ENCODE peak calls at places on chromosomes 5 and 9, in six cellular contexts. U is HCT116, L is IMR-90, V is HepG2, I is GM12878, M is H1. B is an unnamed sample.
A peak's percentile ranks its signal among the peaks of the same experiment; 100 is the strongest.

GRCh38 chr5:124203308-124203707 is 543.1 kb downstream of the ZNF608 start:
- DNase-seq in V (no peak), L (no peak), U (no peak), I (no peak), M (no peak), B (no peak)

GRCh38 chr5:73867344-73868335 is 241.6 kb downstream of the ARHGEF28 start:
- DNase-seq in M (no peak), V (no peak), I (no peak), U (no peak), L (peak; percentile 68), B (peak; percentile 6)

GRCh38 chr5:141618030-141618803 is 583 bp downstream of the DIAPH1 start:
- DNase-seq in V (peak; percentile 63), L (peak; percentile 13), M (peak; percentile 76), U (peak; percentile 70), I (no peak), B (peak; percentile 78)

GRCh38 chr9:127976943-127977871 is 3.6 kb downstream of the EEIG1 start:
- DNase-seq in M (no peak), L (no peak), V (no peak), I (no peak), U (no peak), B (no peak)

GRCh38 chr5:45521067-45521466 is 175.1 kb downstream of the HCN1 start:
- DNase-seq in I (no peak), L (peak; percentile 1), U (peak; percentile 62), M (peak; percentile 78), V (peak; percentile 2), B (peak; percentile 0)

GRCh38 chr9:95091574-95091970 is 225.9 kb downstream of the FANCC start:
- DNase-seq in U (no peak), L (peak; percentile 53), V (no peak), I (no peak), M (no peak), B (peak; percentile 41)

GRCh38 chr9:95834281-95834907 is 41.1 kb upstream of the ERCC6L2 start:
- DNase-seq in V (no peak), I (no peak), L (peak; percentile 61), U (no peak), M (no peak), B (no peak)

GRCh38 chr9:105449081-105449480 is 1.2 kb downstream of the FSD1L start:
- DNase-seq in M (no peak), V (no peak), U (no peak), L (peak; percentile 49), I (no peak), B (no peak)

GRCh38 chr9:92590386-92590785 is 54.6 kb upstream of the ECM2 start:
- DNase-seq in V (no peak), M (no peak), U (no peak), I (no peak), L (peak; percentile 48), B (no peak)

GRCh38 chr9:136853596-136854112 is 1.5 kb downstream of the MAMDC4 start:
- DNase-seq in L (no peak), M (peak; percentile 45), U (no peak), I (no peak), V (no peak), B (no peak)

GRCh38 chr5:178357127-178357526 is 124.5 kb upstream of the PHYKPL start:
- DNase-seq in I (no peak), M (peak; percentile 82), V (no peak), L (no peak), U (no peak), B (no peak)

GRCh38 chr5:89777758-89778157 is 631.8 kb downstream of the CETN3 start:
- DNase-seq in U (no peak), M (no peak), I (no peak), V (no peak), L (no peak), B (no peak)
- TF ChIP-seq CEBPB in U (no peak), M (no peak), I (no peak), V (no peak), L (no peak), B (no peak)

DNA sequence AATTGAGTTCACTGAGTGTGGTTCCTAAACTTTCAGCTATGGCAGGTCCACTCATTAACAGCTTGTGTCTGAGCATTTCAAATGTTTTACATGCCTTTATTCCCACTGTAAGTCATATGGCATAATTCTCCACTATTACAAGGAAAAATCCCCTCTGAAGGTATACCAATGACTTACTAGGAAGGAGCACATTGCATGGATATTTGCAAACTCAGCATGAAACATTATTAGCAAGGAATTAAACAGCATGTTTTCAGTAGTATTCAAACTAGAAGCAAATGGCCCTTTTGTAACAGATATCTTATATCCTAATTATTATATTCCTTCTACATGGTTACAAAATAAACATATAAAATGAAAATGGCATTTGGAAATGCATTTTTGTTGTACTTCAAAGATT is 566.4 kb upstream of the CCNG1 start:
- DNase-seq in V (no peak), U (no peak), I (no peak), L (no peak), M (no peak), B (no peak)
- TF ChIP-seq CEBPB in V (no peak), U (no peak), I (no peak), L (no peak), M (no peak), B (no peak)

GRCh38 chr5:37694867-37695266 is 145.0 kb downstream of the GDNF start:
- DNase-seq in V (no peak), I (no peak), U (no peak), M (no peak), L (no peak), B (no peak)
- TF ChIP-seq CEBPB in V (no peak), I (no peak), U (no peak), M (no peak), L (no peak), B (no peak)

GRCh38 chr9:37938121-37938906 is 34.4 kb upstream of the SLC25A51 start:
- DNase-seq in V (no peak), U (no peak), I (no peak), M (no peak), L (peak; percentile 93), B (no peak)
- TF ChIP-seq CEBPB in V (no peak), U (no peak), I (no peak), M (no peak), L (peak; percentile 46), B (no peak)

GRCh38 chr5:85205430-85205829 is 820.8 kb upstream of the EDIL3 start:
- DNase-seq in U (no peak), I (no peak), M (no peak), V (no peak), L (no peak), B (no peak)
- TF ChIP-seq CEBPB in U (no peak), I (no peak), M (no peak), V (no peak), L (no peak), B (no peak)

B was measured in A549.